ENCODE peak calls at places on chromosomes 6 and 20, in five cellular contexts. I is breast epithelium; Z is immature natural killer cell; H is occipital lobe; P is stimulated activated CD4-positive, alpha-beta T cell treated with anti-CD3 and anti-CD28 coated beads, Interleukin-1b, Interleukin-23, amount 100 ng/mL, for 24 hours. N is an unnamed sample.

GRCh38 chr6:14550817-14551216 is 433.2 kb downstream of the CD83 start:
- DNase-seq in I (no peak), Z (no peak), H (no peak), P (no peak), N (no peak)

GRCh38 chr6:10558575-10558974 is 37.4 kb downstream of the GCNT2 start:
- DNase-seq in I (no peak), Z (no peak), H (no peak), P (no peak), N (no peak)

GRCh38 chr20:17171750-17172149 is 55.1 kb upstream of the PCSK2 start:
- DNase-seq in I (no peak), Z (no peak), H (no peak), P (no peak), N (no peak)

GRCh38 chr6:16901777-16902176 is 140.5 kb upstream of the ATXN1 start:
- DNase-seq in I (no peak), Z (no peak), H (no peak), P (no peak), N (no peak)

GRCh38 chr6:163165922-163166321 is 248.6 kb upstream of the QKI start:
- DNase-seq in I (no peak), Z (no peak), H (peak), P (no peak), N (no peak)

GRCh38 chr20:18092890-18093289 is 35.2 kb upstream of the OVOL2 start:
- DNase-seq in I (no peak), Z (no peak), H (no peak), P (no peak), N (no peak)

GRCh38 chr6:46029602-46030001 is 13.9 kb upstream of the CLIC5 start:
- DNase-seq in I (no peak), Z (no peak), H (no peak), P (no peak), N (no peak)

GRCh38 chr20:58054744-58055373 is 173.6 kb downstream of the ANKRD60 start:
- DNase-seq in I (peak), Z (no peak), H (no peak), P (no peak), N (no peak)

GRCh38 chr6:121482004-121482693 is 46.7 kb downstream of the GJA1 start:
- DNase-seq in I (no peak), Z (no peak), H (no peak), P (no peak), N (no peak)